ENCODE peak calls at places on chromosome 18, in seven cellular contexts. E, R, M, I, A, B and U are unnamed samples.

GRCh38 chr18:42113529-42114191 is 158.6 kb downstream of the PIK3C3 start:
- DNase-seq in E (peak; percentile 67), R (peak; percentile 8), M (no peak), I (no peak), A (peak; percentile 39), B (peak; percentile 48), U (no peak)

GRCh38 chr18:27656905-27657304 is 471.8 kb upstream of the CHST9 start:
- DNase-seq in E (no peak), R (no peak), M (no peak), I (no peak), A (no peak), B (no peak), U (no peak)

GRCh38 chr18:28359177-28359576 is 182.2 kb upstream of the CDH2 start:
- DNase-seq in E (no peak), R (no peak), M (no peak), I (no peak), A (no peak), B (no peak), U (no peak)

GRCh38 chr18:45083456-45083855 is 402.8 kb downstream of the SETBP1 start:
- DNase-seq in E (no peak), R (no peak), M (no peak), I (no peak), A (no peak), B (peak; percentile 80), U (no peak)

GRCh38 chr18:45672637-45673036 is 51.3 kb upstream of the SLC14A1 start:
- DNase-seq in E (no peak), R (no peak), M (no peak), I (no peak), A (no peak), B (no peak), U (no peak)

GRCh38 chr18:10228380-10228779 is 226.1 kb upstream of the APCDD1 start:
- DNase-seq in E (no peak), R (no peak), M (no peak), I (no peak), A (no peak), B (no peak), U (no peak)

GRCh38 chr18:39938678-39939077 is 2016.4 kb upstream of the PIK3C3 start:
- DNase-seq in E (no peak), R (no peak), M (no peak), I (no peak), A (no peak), B (no peak), U (no peak)

GRCh38 chr18:29083545-29083944 is 906.6 kb upstream of the CDH2 start:
- DNase-seq in E (no peak), R (peak; percentile 45), M (no peak), I (no peak), A (peak; percentile 2), B (no peak), U (no peak)

GRCh38 chr18:2173464-2173863 is 397.8 kb downstream of the METTL4 start:
- DNase-seq in E (peak; percentile 6), R (no peak), M (no peak), I (no peak), A (peak; percentile 48), B (peak; percentile 89), U (no peak)

GRCh38 chr18:70683263-70683662 is 394.4 kb downstream of the SOCS6 start:
- DNase-seq in E (no peak), R (no peak), M (no peak), I (no peak), A (no peak), B (no peak), U (no peak)

GRCh38 chr18:1604751-1605150 is 700.1 kb downstream of the ADCYAP1 start:
- DNase-seq in E (no peak), R (no peak), M (no peak), I (no peak), A (no peak), B (no peak), U (no peak)

GRCh38 chr18:9916067-9916684 is 2.4 kb downstream of the VAPA start:
- DNase-seq in E (peak; percentile 53), R (no peak), M (no peak), I (no peak), A (peak; percentile 25), B (no peak), U (no peak)

GRCh38 chr18:71027531-71027930 is 738.7 kb downstream of the SOCS6 start:
- DNase-seq in E (no peak), R (peak; percentile 11), M (no peak), I (no peak), A (no peak), B (peak; percentile 30), U (no peak)

GRCh38 chr18:55875330-55875933 is 287.4 kb upstream of the TCF4 start:
- DNase-seq in E (no peak), R (peak; percentile 40), M (no peak), I (no peak), A (no peak), B (no peak), U (peak; percentile 64)

GRCh38 chr18:71799016-71799673 is 745.0 kb downstream of the CBLN2 start:
- DNase-seq in E (no peak), R (no peak), M (no peak), I (no peak), A (peak; percentile 77), B (no peak), U (no peak)

GRCh38 chr18:26356045-26356785 is 130.0 kb downstream of the TAF4B start:
- DNase-seq in E (no peak), R (no peak), M (no peak), I (no peak), A (no peak), B (no peak), U (no peak)

GRCh38 chr18:939167-939566 is 34.5 kb downstream of the ADCYAP1 start:
- DNase-seq in E (no peak), R (peak; percentile 94), M (no peak), I (no peak), A (no peak), B (peak; percentile 85), U (no peak)

GRCh38 chr18:57542126-57542525 is 44.4 kb downstream of the FECH start:
- DNase-seq in E (no peak), R (peak; percentile 11), M (no peak), I (no peak), A (peak; percentile 86), B (no peak), U (no peak)

GRCh38 chr18:5885337-5885736 is 10.0 kb downstream of the TMEM200C start:
- DNase-seq in E (no peak), R (no peak), M (no peak), I (no peak), A (no peak), B (no peak), U (no peak)

GRCh38 chr18:60861575-60861974 is 471.7 kb upstream of the CDH20 start:
- DNase-seq in E (no peak), R (no peak), M (no peak), I (no peak), A (no peak), B (no peak), U (no peak)

GRCh38 chr18:48590678-48591077 is 51.8 kb downstream of the CTIF start:
- DNase-seq in E (peak; percentile 69), R (no peak), M (no peak), I (no peak), A (peak; percentile 94), B (no peak), U (no peak)

GRCh38 chr18:35005963-35006577 is 35.1 kb upstream of the MAPRE2 start:
- DNase-seq in E (peak; percentile 78), R (peak; percentile 78), M (no peak), I (no peak), A (peak; percentile 70), B (peak; percentile 95), U (peak; percentile 63)

GRCh38 chr18:10182009-10182624 is 268.3 kb downstream of the VAPA start:
- DNase-seq in E (no peak), R (no peak), M (no peak), I (no peak), A (no peak), B (no peak), U (no peak)

GRCh38 chr18:74342416-74343043 is 26.9 kb downstream of the C18orf63 start:
- DNase-seq in E (peak; percentile 75), R (peak; percentile 61), M (no peak), I (no peak), A (peak; percentile 77), B (peak; percentile 76), U (peak; percentile 38)

GRCh38 chr18:12960846-12961397 is 13.1 kb downstream of the SEH1L start:
- DNase-seq in E (no peak), R (no peak), M (no peak), I (peak; percentile 29), A (no peak), B (peak; percentile 17), U (no peak)
- H3K23ac ChIP-seq in E (no peak overlapping the region), R (no peak overlapping the region), M (no peak overlapping the region), I (no peak overlapping the region), A (no peak overlapping the region), B (peak overlapping the region; percentile 46), U (no peak overlapping the region)

GRCh38 chr18:47413327-47413726 is 161.9 kb upstream of the SKOR2 start:
- DNase-seq in E (no peak), R (no peak), M (no peak), I (no peak), A (no peak), B (no peak), U (no peak)

GRCh38 chr18:47407736-47408135 is 156.3 kb upstream of the SKOR2 start:
- DNase-seq in E (no peak), R (no peak), M (no peak), I (no peak), A (no peak), B (no peak), U (no peak)

GRCh38 chr18:47409519-47409918 is 158.1 kb upstream of the SKOR2 start:
- DNase-seq in E (no peak), R (no peak), M (peak; percentile 33), I (no peak), A (no peak), B (no peak), U (no peak)

GRCh38 chr18:47411159-47411558 is 159.7 kb upstream of the SKOR2 start:
- DNase-seq in E (no peak), R (no peak), M (peak; percentile 18), I (no peak), A (no peak), B (no peak), U (no peak)

GRCh38 chr18:47410139-47410538 is 158.7 kb upstream of the SKOR2 start:
- DNase-seq in E (no peak), R (no peak), M (no peak), I (no peak), A (no peak), B (no peak), U (no peak)
- H3K23ac ChIP-seq in E (no peak overlapping the region), R (no peak overlapping the region), M (no peak overlapping the region), I (no peak overlapping the region), A (no peak overlapping the region), B (no peak overlapping the region), U (no peak overlapping the region)

GRCh38 chr18:62294073-62294472 is 31.0 kb upstream of the TNFRSF11A start:
- DNase-seq in E (no peak), R (no peak), M (no peak), I (no peak), A (no peak), B (no peak), U (no peak)
- H3K23ac ChIP-seq in E (no peak overlapping the region), R (no peak overlapping the region), M (no peak overlapping the region), I (no peak overlapping the region), A (no peak overlapping the region), B (no peak overlapping the region), U (no peak overlapping the region)

GRCh38 chr18:79402209-79402576 is 6.5 kb downstream of the NFATC1 start:
- DNase-seq in E (no peak), R (no peak), M (no peak), I (no peak), A (no peak), B (no peak), U (no peak)
- H3K23ac ChIP-seq in E (no peak overlapping the region), R (no peak overlapping the region), M (no peak overlapping the region), I (no peak overlapping the region), A (no peak overlapping the region), B (no peak overlapping the region), U (peak overlapping the region; percentile 6)

GRCh38 chr18:63290456-63291200 is 28.9 kb downstream of the BCL2 start:
- DNase-seq in E (no peak), R (peak; percentile 86), M (no peak), I (no peak), A (no peak), B (peak; percentile 44), U (no peak)
- H3K23ac ChIP-seq in E (no peak overlapping the region), R (no peak overlapping the region), M (no peak overlapping the region), I (no peak overlapping the region), A (no peak overlapping the region), B (no peak overlapping the region), U (no peak overlapping the region)